ENCODE peak calls at places on chromosomes 4 and X, in nine cellular contexts. One of them, this sample, is unnamed.

GRCh38 chrX:46444011-46444410 is 101.2 kb downstream of the ZNF674 start:
- DNase-seq in heart left ventricle: no peak
- DNase-seq in Peyer's patch: no peak
- DNase-seq in psoas muscle: no peak
- DNase-seq in adrenal gland: no peak
- DNase-seq in OCI-LY7: no peak
- DNase-seq in mammary epithelial cell: peak; percentile 85
- DNase-seq in CD8-positive, alpha-beta T cell: no peak
- DNase-seq in colonic mucosa: no peak
- DNase-seq in this sample: peak; percentile 69

GRCh38 chrX:138710311-138710791 is 1.2 kb downstream of the FGF13 start:
- DNase-seq in heart left ventricle: no peak
- DNase-seq in Peyer's patch: no peak
- DNase-seq in psoas muscle: peak; percentile 9
- DNase-seq in adrenal gland: no peak
- DNase-seq in OCI-LY7: no peak
- DNase-seq in mammary epithelial cell: no peak
- DNase-seq in CD8-positive, alpha-beta T cell: no peak
- DNase-seq in colonic mucosa: no peak
- DNase-seq in this sample: no peak

GRCh38 chr4:52780627-52781354 is 29.6 kb upstream of the ERVMER34-1 start:
- DNase-seq in heart left ventricle: no peak
- DNase-seq in Peyer's patch: no peak
- DNase-seq in psoas muscle: no peak
- DNase-seq in adrenal gland: no peak
- DNase-seq in OCI-LY7: peak; percentile 2
- DNase-seq in mammary epithelial cell: no peak
- DNase-seq in CD8-positive, alpha-beta T cell: no peak
- DNase-seq in colonic mucosa: no peak
- DNase-seq in this sample: peak; percentile 5

GRCh38 chrX:45322382-45322781 is 121.7 kb upstream of the DIPK2B start:
- DNase-seq in heart left ventricle: no peak
- DNase-seq in Peyer's patch: no peak
- DNase-seq in psoas muscle: no peak
- DNase-seq in adrenal gland: peak; percentile 58
- DNase-seq in OCI-LY7: peak; percentile 2
- DNase-seq in mammary epithelial cell: peak; percentile 74
- DNase-seq in CD8-positive, alpha-beta T cell: no peak
- DNase-seq in colonic mucosa: peak; percentile 48
- DNase-seq in this sample: peak; percentile 61

GRCh38 chr4:156146581-156146980 is 192.9 kb upstream of the CTSO start:
- DNase-seq in heart left ventricle: no peak
- DNase-seq in Peyer's patch: no peak
- DNase-seq in psoas muscle: no peak
- DNase-seq in adrenal gland: no peak
- DNase-seq in OCI-LY7: no peak
- DNase-seq in mammary epithelial cell: no peak
- DNase-seq in CD8-positive, alpha-beta T cell: no peak
- DNase-seq in colonic mucosa: no peak
- DNase-seq in this sample: no peak

GRCh38 chr4:126916626-126917140 is 716.1 kb upstream of the INTU start:
- DNase-seq in heart left ventricle: no peak
- DNase-seq in Peyer's patch: no peak
- DNase-seq in psoas muscle: no peak
- DNase-seq in adrenal gland: no peak
- DNase-seq in OCI-LY7: no peak
- DNase-seq in mammary epithelial cell: peak; percentile 31
- DNase-seq in CD8-positive, alpha-beta T cell: no peak
- DNase-seq in colonic mucosa: no peak
- DNase-seq in this sample: peak; percentile 58

GRCh38 chrX:118100091-118100490 is 16.5 kb downstream of the KLHL13 start:
- DNase-seq in heart left ventricle: no peak
- DNase-seq in Peyer's patch: no peak
- DNase-seq in psoas muscle: no peak
- DNase-seq in adrenal gland: no peak
- DNase-seq in OCI-LY7: no peak
- DNase-seq in mammary epithelial cell: no peak
- DNase-seq in CD8-positive, alpha-beta T cell: no peak
- DNase-seq in colonic mucosa: no peak
- DNase-seq in this sample: no peak

GRCh38 chrX:102624105-102624504 is 24.8 kb downstream of the ARMCX5 start:
- DNase-seq in heart left ventricle: no peak
- DNase-seq in Peyer's patch: no peak
- DNase-seq in psoas muscle: no peak
- DNase-seq in adrenal gland: no peak
- DNase-seq in OCI-LY7: no peak
- DNase-seq in mammary epithelial cell: no peak
- DNase-seq in CD8-positive, alpha-beta T cell: no peak
- DNase-seq in colonic mucosa: no peak
- DNase-seq in this sample: no peak

GRCh38 chrX:13283512-13283911 is 36.3 kb downstream of the ATXN3L start:
- DNase-seq in heart left ventricle: no peak
- DNase-seq in Peyer's patch: no peak
- DNase-seq in psoas muscle: no peak
- DNase-seq in adrenal gland: no peak
- DNase-seq in OCI-LY7: peak; percentile 44
- DNase-seq in mammary epithelial cell: no peak
- DNase-seq in CD8-positive, alpha-beta T cell: no peak
- DNase-seq in colonic mucosa: no peak
- DNase-seq in this sample: no peak

GRCh38 chr4:5921578-5921977 is 28.7 kb upstream of the CRMP1 start:
- DNase-seq in heart left ventricle: no peak
- DNase-seq in Peyer's patch: no peak
- DNase-seq in psoas muscle: no peak
- DNase-seq in adrenal gland: no peak
- DNase-seq in OCI-LY7: no peak
- DNase-seq in mammary epithelial cell: no peak
- DNase-seq in CD8-positive, alpha-beta T cell: no peak
- DNase-seq in colonic mucosa: no peak
- DNase-seq in this sample: no peak

GRCh38 chr4:42371306-42372063 is 25.8 kb upstream of the SHISA3 start:
- DNase-seq in heart left ventricle: no peak
- DNase-seq in Peyer's patch: no peak
- DNase-seq in psoas muscle: no peak
- DNase-seq in adrenal gland: no peak
- DNase-seq in OCI-LY7: peak; percentile 63
- DNase-seq in mammary epithelial cell: peak; percentile 9
- DNase-seq in CD8-positive, alpha-beta T cell: no peak
- DNase-seq in colonic mucosa: no peak
- DNase-seq in this sample: peak; percentile 67

DNA sequence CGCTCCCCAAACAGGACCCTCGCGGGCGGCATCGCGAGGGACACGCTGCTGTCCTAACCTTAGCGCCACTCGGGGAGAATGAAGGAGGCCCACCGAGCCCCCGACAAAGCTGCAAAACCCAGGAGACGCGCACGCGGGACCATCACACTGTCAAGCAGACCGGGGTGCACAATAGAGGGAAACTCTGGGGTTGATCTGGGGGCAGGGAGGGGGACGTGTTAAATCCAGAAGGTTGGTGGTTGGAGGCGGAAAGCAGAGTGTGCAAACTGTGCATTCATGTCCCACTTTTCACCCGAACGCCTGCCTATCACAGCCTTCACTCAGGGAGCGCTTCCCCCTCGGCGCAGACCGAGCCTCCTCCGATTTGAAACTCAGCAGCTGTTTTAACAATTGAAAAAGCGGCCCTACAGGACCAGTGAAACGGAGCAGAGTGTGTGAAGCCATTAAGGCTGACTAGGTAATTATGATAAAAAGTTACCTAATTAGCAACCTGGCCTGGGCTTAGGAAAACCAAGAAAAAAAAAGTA is 564 bp upstream of the NDNF start:
- DNase-seq in heart left ventricle: peak; percentile 30
- DNase-seq in Peyer's patch: no peak
- DNase-seq in psoas muscle: no peak
- DNase-seq in adrenal gland: no peak
- DNase-seq in OCI-LY7: no peak
- DNase-seq in mammary epithelial cell: no peak
- DNase-seq in CD8-positive, alpha-beta T cell: no peak
- DNase-seq in colonic mucosa: peak; percentile 49
- DNase-seq in this sample: no peak
- H3K4me3 ChIP-seq in heart left ventricle: peak overlapping the region; percentile 50
- H3K4me3 ChIP-seq in Peyer's patch: peak overlapping the region; percentile 49
- H3K4me3 ChIP-seq in psoas muscle: peak overlapping the region; percentile 69
- H3K4me3 ChIP-seq in adrenal gland: no peak overlapping the region
- H3K4me3 ChIP-seq in OCI-LY7: no peak overlapping the region
- H3K4me3 ChIP-seq in mammary epithelial cell: no peak overlapping the region
- H3K4me3 ChIP-seq in CD8-positive, alpha-beta T cell: peak overlapping the region; percentile 59
- H3K4me3 ChIP-seq in colonic mucosa: peak overlapping the region; percentile 60
- H3K4me3 ChIP-seq in this sample: peak overlapping the region; percentile 59

GRCh38 chr4:120874792-120875774 is 47.4 kb downstream of the PRDM5 start:
- DNase-seq in heart left ventricle: no peak
- DNase-seq in Peyer's patch: no peak
- DNase-seq in psoas muscle: no peak
- DNase-seq in adrenal gland: no peak
- DNase-seq in OCI-LY7: no peak
- DNase-seq in mammary epithelial cell: no peak
- DNase-seq in CD8-positive, alpha-beta T cell: no peak
- DNase-seq in colonic mucosa: no peak
- DNase-seq in this sample: no peak

GRCh38 chr4:120871173-120871572 is 51.4 kb downstream of the PRDM5 start:
- DNase-seq in heart left ventricle: no peak
- DNase-seq in Peyer's patch: no peak
- DNase-seq in psoas muscle: no peak
- DNase-seq in adrenal gland: no peak
- DNase-seq in OCI-LY7: no peak
- DNase-seq in mammary epithelial cell: no peak
- DNase-seq in CD8-positive, alpha-beta T cell: no peak
- DNase-seq in colonic mucosa: no peak
- DNase-seq in this sample: no peak

GRCh38 chr4:120870279-120870673 is 52.2 kb downstream of the PRDM5 start:
- DNase-seq in heart left ventricle: no peak
- DNase-seq in Peyer's patch: no peak
- DNase-seq in psoas muscle: no peak
- DNase-seq in adrenal gland: no peak
- DNase-seq in OCI-LY7: peak; percentile 50
- DNase-seq in mammary epithelial cell: no peak
- DNase-seq in CD8-positive, alpha-beta T cell: no peak
- DNase-seq in colonic mucosa: peak; percentile 35
- DNase-seq in this sample: no peak

GRCh38 chr4:120877021-120877420 is 45.5 kb downstream of the PRDM5 start:
- DNase-seq in heart left ventricle: no peak
- DNase-seq in Peyer's patch: no peak
- DNase-seq in psoas muscle: no peak
- DNase-seq in adrenal gland: no peak
- DNase-seq in OCI-LY7: no peak
- DNase-seq in mammary epithelial cell: no peak
- DNase-seq in CD8-positive, alpha-beta T cell: no peak
- DNase-seq in colonic mucosa: no peak
- DNase-seq in this sample: no peak

DNA sequence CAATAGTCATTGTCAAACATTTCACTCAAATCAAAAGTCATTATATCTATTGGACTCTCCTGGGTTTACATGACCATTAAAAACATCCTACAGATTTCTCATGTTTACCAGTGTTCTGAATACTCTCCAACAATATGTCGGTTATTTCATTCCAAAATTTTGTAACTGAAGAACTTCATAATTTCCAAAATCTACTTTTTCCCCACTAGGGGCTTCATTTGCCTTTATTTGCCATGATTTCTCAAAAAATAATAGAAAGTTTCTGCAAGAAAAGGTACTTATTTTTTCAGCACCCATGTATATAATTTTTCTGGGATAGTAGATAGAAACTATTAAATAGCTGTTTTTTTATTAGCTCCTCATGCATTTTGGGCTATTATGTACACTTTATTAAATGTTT is 49.0 kb downstream of the PRDM5 start:
- DNase-seq in heart left ventricle: no peak
- DNase-seq in Peyer's patch: no peak
- DNase-seq in psoas muscle: no peak
- DNase-seq in adrenal gland: no peak
- DNase-seq in OCI-LY7: no peak
- DNase-seq in mammary epithelial cell: no peak
- DNase-seq in CD8-positive, alpha-beta T cell: no peak
- DNase-seq in colonic mucosa: no peak
- DNase-seq in this sample: no peak
- TF ChIP-seq CTCF in heart left ventricle: no peak
- TF ChIP-seq CTCF in Peyer's patch: no peak
- TF ChIP-seq CTCF in psoas muscle: no peak
- TF ChIP-seq CTCF in adrenal gland: peak; percentile 29
- TF ChIP-seq CTCF in OCI-LY7: peak; percentile 60
- TF ChIP-seq CTCF in mammary epithelial cell: no peak
- TF ChIP-seq CTCF in CD8-positive, alpha-beta T cell: no peak
- TF ChIP-seq CTCF in colonic mucosa: no peak
- TF ChIP-seq CTCF in this sample: peak; percentile 6

GRCh38 chr4:109801895-109802319 is at the start of gene CFI:
- DNase-seq in heart left ventricle: no peak
- DNase-seq in Peyer's patch: no peak
- DNase-seq in psoas muscle: no peak
- DNase-seq in adrenal gland: no peak
- DNase-seq in OCI-LY7: no peak
- DNase-seq in mammary epithelial cell: peak; percentile 58
- DNase-seq in CD8-positive, alpha-beta T cell: no peak
- DNase-seq in colonic mucosa: no peak
- DNase-seq in this sample: peak; percentile 12

GRCh38 chr4:109798866-109799265 is 2.9 kb downstream of the CFI start:
- DNase-seq in heart left ventricle: no peak
- DNase-seq in Peyer's patch: no peak
- DNase-seq in psoas muscle: no peak
- DNase-seq in adrenal gland: no peak
- DNase-seq in OCI-LY7: no peak
- DNase-seq in mammary epithelial cell: no peak
- DNase-seq in CD8-positive, alpha-beta T cell: no peak
- DNase-seq in colonic mucosa: no peak
- DNase-seq in this sample: no peak

GRCh38 chr4:109803924-109804571 is 2.2 kb upstream of the CFI start:
- DNase-seq in heart left ventricle: no peak
- DNase-seq in Peyer's patch: no peak
- DNase-seq in psoas muscle: no peak
- DNase-seq in adrenal gland: no peak
- DNase-seq in OCI-LY7: peak; percentile 64
- DNase-seq in mammary epithelial cell: peak; percentile 36
- DNase-seq in CD8-positive, alpha-beta T cell: no peak
- DNase-seq in colonic mucosa: no peak
- DNase-seq in this sample: peak; percentile 36

GRCh38 chr4:109801099-109801789 is 555 bp downstream of the CFI start:
- DNase-seq in heart left ventricle: no peak
- DNase-seq in Peyer's patch: no peak
- DNase-seq in psoas muscle: no peak
- DNase-seq in adrenal gland: no peak
- DNase-seq in OCI-LY7: no peak
- DNase-seq in mammary epithelial cell: no peak
- DNase-seq in CD8-positive, alpha-beta T cell: no peak
- DNase-seq in colonic mucosa: no peak
- DNase-seq in this sample: no peak
- H3K27ac ChIP-seq in heart left ventricle: peak overlapping the region; percentile 60
- H3K27ac ChIP-seq in Peyer's patch: no peak overlapping the region
- H3K27ac ChIP-seq in psoas muscle: no peak overlapping the region
- H3K27ac ChIP-seq in adrenal gland: no peak overlapping the region
- H3K27ac ChIP-seq in OCI-LY7: no peak overlapping the region
- H3K27ac ChIP-seq in mammary epithelial cell: no peak overlapping the region
- H3K27ac ChIP-seq in CD8-positive, alpha-beta T cell: no peak overlapping the region
- H3K27ac ChIP-seq in colonic mucosa: no peak overlapping the region
- H3K27ac ChIP-seq in this sample: no peak overlapping the region

DNA sequence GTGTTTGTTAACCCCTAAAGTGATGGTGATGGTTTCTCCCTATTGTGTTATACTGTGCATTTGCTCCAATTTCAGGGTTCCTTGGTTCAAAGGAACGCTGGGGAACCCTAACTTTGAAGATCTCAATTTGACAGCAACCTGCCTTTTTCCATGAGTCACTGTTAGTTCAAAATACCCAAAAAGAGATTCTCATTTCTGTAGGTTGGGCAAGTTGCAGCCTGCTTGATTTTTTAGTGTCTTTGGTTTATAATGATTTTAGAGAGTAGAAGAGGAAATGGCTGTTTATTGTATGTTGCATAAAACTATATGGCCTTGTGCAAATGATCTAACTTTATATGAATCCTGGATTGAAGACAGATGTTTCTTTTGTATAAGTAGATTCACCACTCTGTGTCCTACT is 23.1 kb downstream of the GAB1 start:
- DNase-seq in heart left ventricle: no peak
- DNase-seq in Peyer's patch: no peak
- DNase-seq in psoas muscle: no peak
- DNase-seq in adrenal gland: no peak
- DNase-seq in OCI-LY7: no peak
- DNase-seq in mammary epithelial cell: peak; percentile 75
- DNase-seq in CD8-positive, alpha-beta T cell: no peak
- DNase-seq in colonic mucosa: no peak
- DNase-seq in this sample: no peak
- H3K4me3 ChIP-seq in heart left ventricle: no peak overlapping the region
- H3K4me3 ChIP-seq in Peyer's patch: no peak overlapping the region
- H3K4me3 ChIP-seq in psoas muscle: no peak overlapping the region
- H3K4me3 ChIP-seq in adrenal gland: no peak overlapping the region
- H3K4me3 ChIP-seq in OCI-LY7: peak overlapping the region; percentile 61
- H3K4me3 ChIP-seq in mammary epithelial cell: no peak overlapping the region
- H3K4me3 ChIP-seq in CD8-positive, alpha-beta T cell: no peak overlapping the region
- H3K4me3 ChIP-seq in colonic mucosa: no peak overlapping the region
- H3K4me3 ChIP-seq in this sample: no peak overlapping the region